ENCODE peak calls at places on chromosomes 12 and 14, in six cellular contexts. M is IMR-90, I is H1, O is mesenchymal stem cell, B is H9, F is trophoblast cell. Z is an unnamed sample.
A peak's percentile ranks its signal among the peaks of the same experiment; 100 is the strongest.

GRCh38 chr12:15599266-15600037 is 189.7 kb downstream of the EPS8 start:
- DNase-seq in M (peak; percentile 81), I (no peak), O (no peak), B (no peak), F (no peak), Z (no peak)

GRCh38 chr12:90058721-90059120 is 350.1 kb upstream of the ATP2B1 start:
- DNase-seq in M (peak; percentile 93), I (no peak), O (peak; percentile 74), B (no peak), F (no peak), Z (no peak)

GRCh38 chr12:6996040-6996441 is 22.2 kb downstream of the LPCAT3 start:
- DNase-seq in M (peak; percentile 69), I (no peak), O (peak; percentile 78), B (no peak), F (peak; percentile 90), Z (no peak)

GRCh38 chr14:99673328-99674063 is 10.6 kb upstream of the CYP46A1 start:
- DNase-seq in M (no peak), I (no peak), O (no peak), B (no peak), F (no peak), Z (no peak)

GRCh38 chr12:93234641-93235040 is 143.1 kb upstream of the NUDT4 start:
- DNase-seq in M (no peak), I (no peak), O (no peak), B (no peak), F (no peak), Z (no peak)

GRCh38 chr12:94207467-94208432 is 59.4 kb downstream of the PLXNC1 start:
- DNase-seq in M (no peak), I (no peak), O (no peak), B (no peak), F (no peak), Z (no peak)

GRCh38 chr12:6774557-6775062 is 2.3 kb downstream of the LAG3 start:
- DNase-seq in M (no peak), I (no peak), O (no peak), B (no peak), F (no peak), Z (no peak)

GRCh38 chr14:84750763-84751554 is 779.0 kb upstream of the FLRT2 start:
- DNase-seq in M (peak; percentile 50), I (no peak), O (peak; percentile 64), B (no peak), F (no peak), Z (no peak)

GRCh38 chr14:73477618-73478266 is 13.0 kb upstream of the RIOX1 start:
- DNase-seq in M (peak; percentile 76), I (no peak), O (no peak), B (no peak), F (peak; percentile 23), Z (no peak)

GRCh38 chr12:70661762-70662161 is 24.5 kb upstream of the PTPRB start:
- DNase-seq in M (peak; percentile 82), I (no peak), O (peak; percentile 56), B (no peak), F (peak; percentile 66), Z (no peak)

GRCh38 chr12:5808956-5809355 is 136.1 kb downstream of the ANO2 start:
- DNase-seq in M (peak; percentile 85), I (no peak), O (peak; percentile 63), B (no peak), F (no peak), Z (no peak)

GRCh38 chr12:50249464-50250229 is 33.7 kb downstream of the LIMA1 start:
- DNase-seq in M (no peak), I (no peak), O (no peak), B (no peak), F (peak; percentile 60), Z (no peak)

GRCh38 chr12:109444263-109444662 is 32.8 kb downstream of the KCTD10 start:
- DNase-seq in M (no peak), I (no peak), O (no peak), B (no peak), F (no peak), Z (no peak)

GRCh38 chr12:117189725-117190209 is 503 bp downstream of the FBXO21 start:
- DNase-seq in M (peak; percentile 45), I (peak; percentile 60), O (peak; percentile 52), B (no peak), F (no peak), Z (peak; percentile 21)

GRCh38 chr12:53224268-53224896 is 7.6 kb downstream of the RARG start:
- DNase-seq in M (no peak), I (peak; percentile 74), O (peak; percentile 36), B (peak; percentile 95), F (no peak), Z (no peak)

GRCh38 chr12:3869860-3870259 is 3.3 kb downstream of the PARP11 start:
- DNase-seq in M (no peak), I (no peak), O (no peak), B (no peak), F (peak; percentile 75), Z (no peak)

GRCh38 chr12:130041983-130042812 is 120.1 kb upstream of the FZD10 start:
- DNase-seq in M (no peak), I (peak; percentile 99), O (no peak), B (peak; percentile 88), F (peak; percentile 34), Z (peak; percentile 57)

GRCh38 chr14:56061051-56061450 is 57.2 kb upstream of the PELI2 start:
- DNase-seq in M (no peak), I (no peak), O (peak; percentile 62), B (no peak), F (no peak), Z (no peak)

GRCh38 chr12:100666588-100666987 is 93.1 kb downstream of the GAS2L3 start:
- DNase-seq in M (no peak), I (no peak), O (no peak), B (peak; percentile 54), F (no peak), Z (no peak)

GRCh38 chr12:12334710-12335040 is 15.4 kb downstream of the MANSC1 start:
- DNase-seq in M (no peak), I (no peak), O (no peak), B (no peak), F (no peak), Z (no peak)

GRCh38 chr12:6493580-6494350 is at the start of gene NCAPD2:
- DNase-seq in M (peak; percentile 93), I (peak; percentile 91), O (peak; percentile 98), B (peak; percentile 99), F (peak; percentile 94), Z (peak; percentile 93)

DNA sequence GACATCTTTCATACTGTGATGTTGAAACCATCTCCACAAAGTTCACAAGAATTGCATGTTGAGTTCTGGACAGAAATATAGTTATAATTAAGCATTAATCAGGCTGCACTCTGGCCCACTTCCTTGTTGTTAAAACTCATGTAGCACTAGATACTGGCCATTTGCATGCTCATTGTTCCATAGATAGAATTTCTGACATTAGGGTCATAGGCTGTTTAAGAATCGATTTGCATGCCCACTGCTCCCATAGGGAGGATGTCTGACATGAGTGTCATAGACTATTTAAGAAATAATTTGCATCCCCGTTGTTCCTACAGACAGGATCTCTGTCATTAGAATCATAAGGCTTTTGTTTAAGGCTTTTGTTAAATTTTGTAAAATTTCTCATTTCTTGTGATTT is 50.2 kb downstream of the MYF5 start:
- DNase-seq in M (no peak), I (no peak), O (no peak), B (no peak), F (no peak), Z (no peak)
- H3K14ac ChIP-seq in M (no peak overlapping the region), I (no peak overlapping the region), O (no peak overlapping the region), B (no peak overlapping the region), F (no peak overlapping the region), Z (no peak overlapping the region)

GRCh38 chr12:32887058-32887457 is 9.5 kb downstream of the PKP2 start:
- DNase-seq in M (no peak), I (no peak), O (no peak), B (no peak), F (no peak), Z (no peak)
- H3K14ac ChIP-seq in M (no peak overlapping the region), I (no peak overlapping the region), O (no peak overlapping the region), B (no peak overlapping the region), F (no peak overlapping the region), Z (no peak overlapping the region)

DNA sequence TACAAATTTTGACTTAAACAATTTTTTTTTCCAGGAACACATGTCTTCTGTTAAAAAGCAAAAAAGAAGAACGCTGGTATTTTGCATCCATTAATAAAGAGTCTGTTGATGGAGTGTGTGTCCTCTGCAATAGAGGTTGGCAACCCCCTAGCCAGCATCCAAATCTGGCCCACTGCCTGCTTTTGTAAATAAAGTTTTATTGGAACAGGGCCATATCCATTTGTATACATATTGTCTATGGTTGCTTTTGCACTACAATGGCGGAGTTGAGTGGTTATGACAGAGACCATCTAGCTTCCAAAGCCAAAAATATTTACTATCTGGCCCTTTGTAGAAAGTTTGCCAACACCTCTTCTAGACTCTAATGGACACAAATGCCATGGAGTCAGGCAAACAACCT is 49.6 kb downstream of the CCDC92 start:
- DNase-seq in M (no peak), I (no peak), O (no peak), B (no peak), F (no peak), Z (no peak)
- H3K14ac ChIP-seq in M (no peak overlapping the region), I (no peak overlapping the region), O (no peak overlapping the region), B (no peak overlapping the region), F (peak overlapping the region; percentile 77), Z (no peak overlapping the region)

DNA sequence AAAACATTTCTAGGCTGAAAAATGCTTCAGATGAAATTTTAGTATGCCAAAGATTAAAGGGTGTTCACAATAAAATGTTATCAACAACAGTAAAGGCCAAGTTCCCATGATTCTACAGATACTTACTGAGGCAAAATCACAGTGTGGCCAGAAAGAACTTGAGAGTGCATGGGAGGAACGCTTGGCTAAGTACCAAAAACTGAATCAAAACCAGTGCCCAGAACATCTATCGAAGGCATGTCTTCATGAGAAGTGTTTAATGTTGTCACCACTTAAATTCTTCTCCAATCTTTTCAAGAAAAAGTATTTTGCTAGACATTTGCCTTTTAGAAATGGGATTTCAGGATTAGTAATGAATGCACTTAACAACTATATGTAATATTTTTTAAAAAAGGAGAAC is 41.5 kb downstream of the KIF21A start:
- DNase-seq in M (no peak), I (no peak), O (no peak), B (no peak), F (no peak), Z (no peak)
- H3K14ac ChIP-seq in M (no peak overlapping the region), I (no peak overlapping the region), O (no peak overlapping the region), B (no peak overlapping the region), F (no peak overlapping the region), Z (no peak overlapping the region)

GRCh38 chr12:96365604-96366230 is 34.5 kb downstream of the CDK17 start:
- DNase-seq in M (no peak), I (no peak), O (no peak), B (no peak), F (peak; percentile 27), Z (no peak)
- H3K14ac ChIP-seq in M (no peak overlapping the region), I (no peak overlapping the region), O (no peak overlapping the region), B (no peak overlapping the region), F (no peak overlapping the region), Z (no peak overlapping the region)